ENCODE peak calls at places on chromosomes 11 and 22, in ten cellular contexts. Q is GM12878, D is A549, L is ovary, R is stomach, N is K562, O is esophagus muscularis mucosa, S is tibial nerve, X is HepG2, Y is suprapubic skin. F is an unnamed sample.
A peak's percentile ranks its signal among the peaks of the same experiment; 100 is the strongest.

GRCh38 chr11:30206249-30206996 is 24.4 kb upstream of the FSHB start:
- DNase-seq in Q (peak; percentile 49), D (no peak), L (no peak), R (no peak), N (no peak), O (no peak), S (no peak), X (no peak), Y (no peak), F (no peak)

GRCh38 chr11:90434858-90435257 is 212.0 kb upstream of the CHORDC1 start:
- DNase-seq in Q (no peak), D (no peak), L (no peak), R (no peak), N (no peak), O (no peak), S (no peak), X (peak; percentile 35), Y (no peak), F (no peak)

GRCh38 chr22:26481112-26481693 is 2.4 kb downstream of the HPS4 start:
- DNase-seq in Q (no peak), D (no peak), L (no peak), R (no peak), N (no peak), O (no peak), S (no peak), X (no peak), Y (no peak), F (no peak)

GRCh38 chr11:126538071-126538470 is 182.6 kb downstream of the ST3GAL4 start:
- DNase-seq in Q (no peak), D (no peak), L (no peak), R (no peak), N (no peak), O (no peak), S (no peak), X (no peak), Y (no peak), F (no peak)

GRCh38 chr11:11822946-11823345 is 18.8 kb upstream of the USP47 start:
- DNase-seq in Q (no peak), D (no peak), L (no peak), R (no peak), N (no peak), O (no peak), S (no peak), X (no peak), Y (no peak), F (no peak)

GRCh38 chr11:114340311-114341131 is 44.3 kb downstream of the NNMT start:
- DNase-seq in Q (no peak), D (peak; percentile 16), L (peak; percentile 44), R (peak; percentile 39), N (peak; percentile 54), O (peak; percentile 91), S (peak; percentile 19), X (peak; percentile 30), Y (no peak), F (peak; percentile 81)

GRCh38 chr11:105823495-105824033 is 198.5 kb downstream of the MSANTD4 start:
- DNase-seq in Q (no peak), D (no peak), L (no peak), R (no peak), N (no peak), O (no peak), S (no peak), X (no peak), Y (no peak), F (no peak)

GRCh38 chr11:33773399-33774355 is 643 bp downstream of the FBXO3 start:
- DNase-seq in Q (no peak), D (peak; percentile 40), L (no peak), R (no peak), N (peak; percentile 82), O (no peak), S (no peak), X (peak; percentile 6), Y (no peak), F (peak; percentile 66)

DNA sequence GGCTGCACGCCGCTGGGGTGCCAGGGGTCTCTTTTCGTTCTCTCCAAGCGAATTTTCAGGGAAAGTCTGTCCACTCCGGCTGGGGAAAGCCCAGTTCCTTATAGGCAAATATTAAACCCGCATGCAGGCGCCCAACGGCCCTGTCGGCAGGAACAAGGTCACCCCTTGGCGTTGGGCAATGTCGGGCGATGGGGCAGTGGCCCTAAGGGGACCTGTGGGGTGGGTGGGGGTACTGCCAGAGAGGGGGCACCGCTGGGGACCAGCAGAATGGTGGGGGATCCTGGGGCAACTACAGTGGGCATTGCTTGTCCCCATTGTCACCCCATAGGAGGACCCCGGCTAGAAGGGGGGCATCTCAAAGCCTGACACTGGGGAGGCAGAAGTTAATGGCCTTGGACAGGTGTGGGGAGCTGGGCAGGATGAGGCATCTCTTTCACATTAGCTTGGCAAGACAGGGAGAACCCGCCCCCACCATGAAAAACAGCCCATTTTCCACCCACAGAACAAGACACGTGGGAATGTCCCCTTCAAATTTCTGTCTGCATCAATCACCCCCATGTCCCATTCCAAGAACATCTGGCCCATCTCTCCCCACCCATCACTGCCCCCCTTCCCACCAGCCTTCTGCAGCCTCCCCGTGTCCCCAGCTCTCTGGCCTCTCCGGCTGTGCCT is 5.5 kb upstream of the IGF2 start:
- DNase-seq in Q (no peak), D (no peak), L (no peak), R (no peak), N (no peak), O (no peak), S (no peak), X (no peak), Y (no peak), F (no peak)
- TF ChIP-seq EP300 in Q (no peak), D (no peak), L (no peak), R (no peak), N (no peak), O (no peak), S (no peak), X (no peak), Y (no peak), F (no peak)

DNA sequence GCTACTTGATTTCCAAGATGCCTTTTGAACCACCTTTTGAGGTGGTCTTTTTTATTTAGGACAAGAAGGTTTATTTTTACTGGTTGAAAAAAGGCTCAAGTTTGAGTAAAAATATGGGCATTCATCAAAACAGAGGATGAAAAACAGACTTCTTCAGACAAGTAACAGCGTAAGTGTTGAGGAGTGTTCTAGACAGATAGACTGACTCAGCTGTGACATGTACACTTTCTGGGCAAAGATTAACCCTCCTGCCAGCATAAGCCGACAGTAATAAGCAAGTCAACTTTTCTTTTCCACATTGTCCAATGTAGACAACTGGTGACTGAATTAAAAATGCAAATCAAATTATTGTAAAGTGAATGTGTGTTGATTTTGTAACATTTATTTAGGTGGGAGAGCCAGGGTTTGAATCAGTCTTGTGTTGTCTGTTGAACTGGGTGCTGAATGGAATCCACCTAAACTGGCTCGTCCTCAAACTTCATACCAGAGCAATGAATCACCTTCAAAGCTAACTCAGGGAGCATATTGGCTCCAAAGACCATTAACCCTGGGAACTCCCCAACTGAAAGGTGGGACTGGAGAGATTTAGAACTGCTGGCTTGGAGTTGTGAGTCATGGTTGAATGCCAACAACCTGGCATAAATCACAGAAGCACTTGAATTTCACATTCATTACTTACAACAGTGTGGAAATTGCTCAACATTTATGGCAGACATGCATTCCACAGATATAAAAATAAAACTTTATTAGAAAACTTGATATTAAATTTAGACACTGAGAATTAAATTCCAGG is 377.0 kb downstream of the ETS1 start:
- DNase-seq in Q (no peak), D (peak; percentile 81), L (no peak), R (no peak), N (no peak), O (no peak), S (no peak), X (peak; percentile 59), Y (no peak), F (no peak)
- TF ChIP-seq EP300 in Q (no peak), D (peak; percentile 89), L (no peak), R (no peak), N (no peak), O (no peak), S (no peak), X (no peak), Y (no peak), F (no peak)

GRCh38 chr11:17280494-17281127 is 4.1 kb downstream of the NUCB2 start:
- DNase-seq in Q (no peak), D (no peak), L (no peak), R (no peak), N (no peak), O (no peak), S (no peak), X (no peak), Y (no peak), F (no peak)

GRCh38 chr11:17276236-17277023 is at the start of gene NUCB2:
- DNase-seq in Q (peak; percentile 66), D (peak; percentile 95), L (peak; percentile 98), R (peak; percentile 98), N (peak; percentile 96), O (peak; percentile 97), S (peak; percentile 94), X (peak; percentile 91), Y (peak; percentile 99), F (peak; percentile 98)

GRCh38 chr11:17275376-17276235 is 933 bp upstream of the NUCB2 start:
- DNase-seq in Q (no peak), D (no peak), L (no peak), R (no peak), N (no peak), O (no peak), S (no peak), X (peak; percentile 48), Y (no peak), F (no peak)

GRCh38 chr11:17273668-17274321 is 2.7 kb upstream of the NUCB2 start:
- DNase-seq in Q (no peak), D (no peak), L (no peak), R (no peak), N (no peak), O (no peak), S (no peak), X (no peak), Y (peak; percentile 20), F (no peak)

DNA sequence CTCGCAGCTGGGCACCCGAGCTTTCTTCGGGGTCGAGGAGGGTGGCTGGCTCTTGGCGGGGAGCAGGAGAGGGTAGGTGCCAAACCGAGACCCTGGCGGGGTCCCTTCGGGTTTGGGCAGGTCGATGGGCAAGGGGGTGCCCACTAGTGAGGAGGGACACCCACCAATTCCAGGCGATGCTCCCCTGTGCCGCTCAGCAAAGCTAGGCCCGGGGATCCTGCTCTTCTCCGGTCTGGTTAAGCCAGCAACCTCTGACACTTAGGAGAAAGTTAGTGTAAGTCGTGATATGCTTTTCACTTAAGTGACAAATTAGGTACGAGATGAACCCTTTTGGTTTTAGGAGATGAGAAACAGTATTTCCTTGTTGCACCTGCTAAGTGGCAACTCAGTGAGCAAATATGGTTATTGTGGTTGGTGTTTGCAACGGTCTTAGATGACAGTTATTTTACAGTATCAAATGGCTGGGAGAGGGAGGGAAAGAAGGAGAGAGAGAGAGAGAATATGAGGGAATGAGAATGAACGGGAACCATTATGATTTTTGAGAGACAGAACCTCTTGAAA is 565 bp downstream of the NUCB2 start:
- DNase-seq in Q (no peak), D (peak; percentile 34), L (no peak), R (no peak), N (no peak), O (no peak), S (no peak), X (no peak), Y (no peak), F (peak; percentile 77)
- TF ChIP-seq EP300 in Q (no peak), D (no peak), L (no peak), R (no peak), N (no peak), O (no peak), S (no peak), X (no peak), Y (no peak), F (no peak)

GRCh38 chr22:27576815-27577564 is 224.6 kb downstream of the MN1 start:
- DNase-seq in Q (no peak), D (no peak), L (no peak), R (no peak), N (no peak), O (no peak), S (no peak), X (no peak), Y (no peak), F (peak; percentile 86)

GRCh38 chr22:27581241-27581640 is 220.3 kb downstream of the MN1 start:
- DNase-seq in Q (no peak), D (no peak), L (no peak), R (no peak), N (no peak), O (no peak), S (no peak), X (no peak), Y (no peak), F (no peak)

GRCh38 chr22:27580311-27580897 is 221.2 kb downstream of the MN1 start:
- DNase-seq in Q (no peak), D (no peak), L (no peak), R (no peak), N (no peak), O (no peak), S (no peak), X (no peak), Y (no peak), F (no peak)

GRCh38 chr22:27577570-27577969 is 224.0 kb downstream of the MN1 start:
- DNase-seq in Q (no peak), D (no peak), L (no peak), R (no peak), N (no peak), O (no peak), S (no peak), X (no peak), Y (no peak), F (no peak)

DNA sequence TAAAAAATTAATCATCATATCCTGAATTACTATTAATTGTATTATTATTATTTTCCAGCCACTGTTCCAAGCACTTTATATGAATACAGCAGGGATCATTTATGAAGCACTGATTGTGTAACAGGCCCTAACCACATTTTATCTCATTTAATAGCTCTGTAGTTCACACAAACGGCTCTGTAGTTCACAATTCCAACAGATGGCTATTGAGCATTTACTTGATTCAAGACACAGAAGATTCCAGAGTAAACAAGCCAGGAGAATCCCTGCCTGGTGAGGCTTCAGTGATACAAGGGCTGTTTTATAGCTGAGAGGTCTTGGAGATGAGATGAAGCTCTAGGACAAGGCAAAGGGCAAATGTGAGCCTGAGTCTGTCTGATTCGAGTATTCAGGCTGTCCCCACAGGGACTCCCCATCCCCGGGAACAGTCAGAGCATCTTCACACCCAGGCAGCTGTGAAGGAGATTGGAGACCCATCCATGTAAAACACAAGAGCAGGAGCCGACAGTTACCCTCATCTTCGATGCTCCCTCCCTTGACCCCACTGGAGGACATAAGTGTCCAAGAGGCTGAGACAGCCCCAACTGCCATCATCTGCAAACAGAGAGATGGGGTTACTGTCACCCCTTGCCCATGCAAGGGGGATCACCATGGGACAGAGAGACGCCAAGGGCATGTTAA is 222.5 kb downstream of the MN1 start:
- DNase-seq in Q (no peak), D (no peak), L (no peak), R (no peak), N (no peak), O (no peak), S (no peak), X (no peak), Y (no peak), F (no peak)
- TF ChIP-seq EP300 in Q (no peak), D (no peak), L (no peak), R (no peak), N (no peak), O (no peak), S (no peak), X (no peak), Y (no peak), F (no peak)